ENCODE peak calls at places on chromosomes 6 and 20, in seven cellular contexts. One of them, this sample, is unnamed.

GRCh38 chr20:32524871-32525501 is 60.1 kb downstream of the NOL4L start:
- DNase-seq in GM12878: no peak
- DNase-seq in mesenchymal stem cell: no peak
- DNase-seq in trophoblast cell: no peak
- DNase-seq in IMR-90: no peak
- DNase-seq in neural progenitor cell: no peak
- DNase-seq in fibroblast of lung: no peak
- DNase-seq in this sample: no peak

GRCh38 chr6:127415096-127415495 is 44.1 kb downstream of the KIAA0408 start:
- DNase-seq in GM12878: no peak
- DNase-seq in mesenchymal stem cell: no peak
- DNase-seq in trophoblast cell: no peak
- DNase-seq in IMR-90: no peak
- DNase-seq in neural progenitor cell: no peak
- DNase-seq in fibroblast of lung: no peak
- DNase-seq in this sample: no peak

GRCh38 chr20:49668181-49668877 is 45.3 kb downstream of the B4GALT5 start:
- DNase-seq in GM12878: peak
- DNase-seq in mesenchymal stem cell: no peak
- DNase-seq in trophoblast cell: no peak
- DNase-seq in IMR-90: no peak
- DNase-seq in neural progenitor cell: peak
- DNase-seq in fibroblast of lung: no peak
- DNase-seq in this sample: peak

GRCh38 chr6:105985816-105986632 is 100.1 kb upstream of the PRDM1 start:
- DNase-seq in GM12878: no peak
- DNase-seq in mesenchymal stem cell: peak
- DNase-seq in trophoblast cell: no peak
- DNase-seq in IMR-90: no peak
- DNase-seq in neural progenitor cell: peak
- DNase-seq in fibroblast of lung: no peak
- DNase-seq in this sample: no peak

GRCh38 chr20:57594092-57594911 is 25.9 kb downstream of the ZBP1 start:
- DNase-seq in GM12878: no peak
- DNase-seq in mesenchymal stem cell: peak
- DNase-seq in trophoblast cell: peak
- DNase-seq in IMR-90: peak
- DNase-seq in neural progenitor cell: peak
- DNase-seq in fibroblast of lung: peak
- DNase-seq in this sample: peak

GRCh38 chr6:126318797-126319196 is 21.1 kb upstream of the CENPW start:
- DNase-seq in GM12878: no peak
- DNase-seq in mesenchymal stem cell: no peak
- DNase-seq in trophoblast cell: no peak
- DNase-seq in IMR-90: no peak
- DNase-seq in neural progenitor cell: no peak
- DNase-seq in fibroblast of lung: no peak
- DNase-seq in this sample: no peak

GRCh38 chr6:150334790-150335783 is 33.7 kb upstream of the IYD start:
- DNase-seq in GM12878: no peak
- DNase-seq in mesenchymal stem cell: peak
- DNase-seq in trophoblast cell: peak
- DNase-seq in IMR-90: peak
- DNase-seq in neural progenitor cell: peak
- DNase-seq in fibroblast of lung: peak
- DNase-seq in this sample: peak

GRCh38 chr6:168274046-168274952 is 45.3 kb downstream of the DACT2 start:
- DNase-seq in GM12878: no peak
- DNase-seq in mesenchymal stem cell: no peak
- DNase-seq in trophoblast cell: no peak
- DNase-seq in IMR-90: no peak
- DNase-seq in neural progenitor cell: no peak
- DNase-seq in fibroblast of lung: no peak
- DNase-seq in this sample: no peak

GRCh38 chr20:22470620-22471026 is 113.7 kb downstream of the FOXA2 start:
- DNase-seq in GM12878: no peak
- DNase-seq in mesenchymal stem cell: no peak
- DNase-seq in trophoblast cell: no peak
- DNase-seq in IMR-90: no peak
- DNase-seq in neural progenitor cell: no peak
- DNase-seq in fibroblast of lung: no peak
- DNase-seq in this sample: no peak

GRCh38 chr6:114007451-114007953 is 36.6 kb upstream of the HDAC2 start:
- DNase-seq in GM12878: peak
- DNase-seq in mesenchymal stem cell: no peak
- DNase-seq in trophoblast cell: no peak
- DNase-seq in IMR-90: no peak
- DNase-seq in neural progenitor cell: no peak
- DNase-seq in fibroblast of lung: no peak
- DNase-seq in this sample: no peak

GRCh38 chr6:140671926-140672325 is 1297.5 kb upstream of the CITED2 start:
- DNase-seq in GM12878: no peak
- DNase-seq in mesenchymal stem cell: no peak
- DNase-seq in trophoblast cell: no peak
- DNase-seq in IMR-90: no peak
- DNase-seq in neural progenitor cell: peak
- DNase-seq in fibroblast of lung: no peak
- DNase-seq in this sample: peak

GRCh38 chr6:170084166-170084730 is 206.6 kb downstream of the DLL1 start:
- DNase-seq in GM12878: no peak
- DNase-seq in mesenchymal stem cell: no peak
- DNase-seq in trophoblast cell: no peak
- DNase-seq in IMR-90: no peak
- DNase-seq in neural progenitor cell: no peak
- DNase-seq in fibroblast of lung: no peak
- DNase-seq in this sample: no peak

GRCh38 chr20:36309643-36310042 is 3.5 kb downstream of the DLGAP4 start:
- DNase-seq in GM12878: no peak
- DNase-seq in mesenchymal stem cell: no peak
- DNase-seq in trophoblast cell: no peak
- DNase-seq in IMR-90: no peak
- DNase-seq in neural progenitor cell: no peak
- DNase-seq in fibroblast of lung: no peak
- DNase-seq in this sample: no peak

GRCh38 chr6:7818480-7819165 is 92.0 kb downstream of the TXNDC5 start:
- DNase-seq in GM12878: no peak
- DNase-seq in mesenchymal stem cell: no peak
- DNase-seq in trophoblast cell: no peak
- DNase-seq in IMR-90: no peak
- DNase-seq in neural progenitor cell: no peak
- DNase-seq in fibroblast of lung: no peak
- DNase-seq in this sample: no peak

GRCh38 chr6:41607036-41607435 is 31.2 kb upstream of the MDFI start:
- DNase-seq in GM12878: no peak
- DNase-seq in mesenchymal stem cell: no peak
- DNase-seq in trophoblast cell: no peak
- DNase-seq in IMR-90: no peak
- DNase-seq in neural progenitor cell: no peak
- DNase-seq in fibroblast of lung: no peak
- DNase-seq in this sample: no peak

GRCh38 chr20:23641936-23642751 is 4.4 kb upstream of the CST3 start:
- DNase-seq in GM12878: no peak
- DNase-seq in mesenchymal stem cell: peak
- DNase-seq in trophoblast cell: peak
- DNase-seq in IMR-90: peak
- DNase-seq in neural progenitor cell: no peak
- DNase-seq in fibroblast of lung: peak
- DNase-seq in this sample: no peak

GRCh38 chr6:5540375-5540774 is 279.1 kb downstream of the FARS2 start:
- DNase-seq in GM12878: no peak
- DNase-seq in mesenchymal stem cell: no peak
- DNase-seq in trophoblast cell: no peak
- DNase-seq in IMR-90: no peak
- DNase-seq in neural progenitor cell: no peak
- DNase-seq in fibroblast of lung: no peak
- DNase-seq in this sample: no peak

GRCh38 chr20:47273591-47274235 is 82.8 kb downstream of the ZMYND8 start:
- DNase-seq in GM12878: no peak
- DNase-seq in mesenchymal stem cell: peak
- DNase-seq in trophoblast cell: no peak
- DNase-seq in IMR-90: peak
- DNase-seq in neural progenitor cell: no peak
- DNase-seq in fibroblast of lung: no peak
- DNase-seq in this sample: no peak

GRCh38 chr6:1929931-1930330 is 315.5 kb downstream of the GMDS start:
- DNase-seq in GM12878: no peak
- DNase-seq in mesenchymal stem cell: no peak
- DNase-seq in trophoblast cell: no peak
- DNase-seq in IMR-90: no peak
- DNase-seq in neural progenitor cell: no peak
- DNase-seq in fibroblast of lung: no peak
- DNase-seq in this sample: no peak

GRCh38 chr6:170137176-170137891 is 153.5 kb downstream of the DLL1 start:
- DNase-seq in GM12878: no peak
- DNase-seq in mesenchymal stem cell: no peak
- DNase-seq in trophoblast cell: no peak
- DNase-seq in IMR-90: no peak
- DNase-seq in neural progenitor cell: no peak
- DNase-seq in fibroblast of lung: peak
- DNase-seq in this sample: no peak

GRCh38 chr6:99905209-99906106 is 88.6 kb downstream of the MCHR2 start:
- DNase-seq in GM12878: no peak
- DNase-seq in mesenchymal stem cell: peak
- DNase-seq in trophoblast cell: peak
- DNase-seq in IMR-90: peak
- DNase-seq in neural progenitor cell: peak
- DNase-seq in fibroblast of lung: peak
- DNase-seq in this sample: peak

GRCh38 chr20:50003253-50003656 is 20.5 kb downstream of the SNAI1 start:
- DNase-seq in GM12878: no peak
- DNase-seq in mesenchymal stem cell: peak
- DNase-seq in trophoblast cell: peak
- DNase-seq in IMR-90: peak
- DNase-seq in neural progenitor cell: no peak
- DNase-seq in fibroblast of lung: peak
- DNase-seq in this sample: no peak

GRCh38 chr6:34526241-34526972 is 29.7 kb downstream of the SPDEF start:
- DNase-seq in GM12878: no peak
- DNase-seq in mesenchymal stem cell: no peak
- DNase-seq in trophoblast cell: no peak
- DNase-seq in IMR-90: no peak
- DNase-seq in neural progenitor cell: peak
- DNase-seq in fibroblast of lung: no peak
- DNase-seq in this sample: no peak

GRCh38 chr6:45479834-45480696 is 102.3 kb upstream of the SUPT3H start:
- DNase-seq in GM12878: no peak
- DNase-seq in mesenchymal stem cell: peak
- DNase-seq in trophoblast cell: no peak
- DNase-seq in IMR-90: peak
- DNase-seq in neural progenitor cell: peak
- DNase-seq in fibroblast of lung: peak
- DNase-seq in this sample: no peak

GRCh38 chr6:38503032-38503784 is 136.5 kb downstream of the BTBD9 start:
- DNase-seq in GM12878: no peak
- DNase-seq in mesenchymal stem cell: no peak
- DNase-seq in trophoblast cell: peak
- DNase-seq in IMR-90: no peak
- DNase-seq in neural progenitor cell: no peak
- DNase-seq in fibroblast of lung: no peak
- DNase-seq in this sample: no peak

GRCh38 chr6:32459781-32460424 is 20.2 kb downstream of the HLA-DRA start:
- DNase-seq in GM12878: no peak
- DNase-seq in mesenchymal stem cell: no peak
- DNase-seq in trophoblast cell: peak
- DNase-seq in IMR-90: no peak
- DNase-seq in neural progenitor cell: no peak
- DNase-seq in fibroblast of lung: no peak
- DNase-seq in this sample: no peak
- H3K4me3 ChIP-seq in GM12878: peak
- H3K4me3 ChIP-seq in mesenchymal stem cell: peak
- H3K4me3 ChIP-seq in trophoblast cell: no peak
- H3K4me3 ChIP-seq in IMR-90: peak
- H3K4me3 ChIP-seq in neural progenitor cell: no peak
- H3K4me3 ChIP-seq in fibroblast of lung: no peak
- H3K4me3 ChIP-seq in this sample: peak

GRCh38 chr20:44388466-44389023 is 33.0 kb downstream of the HNF4A start:
- DNase-seq in GM12878: no peak
- DNase-seq in mesenchymal stem cell: peak
- DNase-seq in trophoblast cell: peak
- DNase-seq in IMR-90: peak
- DNase-seq in neural progenitor cell: peak
- DNase-seq in fibroblast of lung: peak
- DNase-seq in this sample: peak
- H3K4me2 ChIP-seq in GM12878: peak
- H3K4me2 ChIP-seq in mesenchymal stem cell: no peak
- H3K4me2 ChIP-seq in trophoblast cell: peak
- H3K4me2 ChIP-seq in IMR-90: no peak
- H3K4me2 ChIP-seq in neural progenitor cell: no peak
- H3K4me2 ChIP-seq in fibroblast of lung: no peak
- H3K4me2 ChIP-seq in this sample: no peak

DNA sequence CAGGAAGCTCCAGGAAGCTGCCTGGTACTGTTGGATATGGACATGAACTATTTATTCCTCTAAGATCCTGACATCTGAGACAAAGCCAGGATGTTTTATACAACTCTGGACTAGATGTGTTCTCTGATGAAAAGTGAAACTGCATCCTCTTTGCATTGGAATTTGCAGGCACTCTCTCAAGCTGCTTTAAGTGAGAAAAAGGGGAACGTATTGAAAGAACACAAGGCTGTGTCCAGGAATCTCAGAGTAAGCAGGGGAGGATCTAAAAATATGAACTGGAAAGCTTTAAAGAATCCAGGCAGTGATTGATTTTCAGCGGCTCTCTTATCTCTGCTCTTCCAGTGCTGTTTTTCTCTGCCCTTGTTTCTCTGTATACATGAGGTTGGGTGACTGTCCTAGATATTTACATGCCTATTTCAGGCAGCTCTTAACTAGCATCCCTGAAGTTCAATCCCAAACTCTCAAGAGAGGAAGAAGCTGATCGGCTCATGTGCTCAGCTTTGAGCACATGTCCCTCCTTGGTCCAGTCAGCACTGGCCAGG is 193.8 kb downstream of the PLCB4 start:
- DNase-seq in GM12878: no peak
- DNase-seq in mesenchymal stem cell: peak
- DNase-seq in trophoblast cell: no peak
- DNase-seq in IMR-90: peak
- DNase-seq in neural progenitor cell: no peak
- DNase-seq in fibroblast of lung: peak
- DNase-seq in this sample: no peak
- H3K4me3 ChIP-seq in GM12878: no peak
- H3K4me3 ChIP-seq in mesenchymal stem cell: no peak
- H3K4me3 ChIP-seq in trophoblast cell: no peak
- H3K4me3 ChIP-seq in IMR-90: peak
- H3K4me3 ChIP-seq in neural progenitor cell: no peak
- H3K4me3 ChIP-seq in fibroblast of lung: no peak
- H3K4me3 ChIP-seq in this sample: no peak

DNA sequence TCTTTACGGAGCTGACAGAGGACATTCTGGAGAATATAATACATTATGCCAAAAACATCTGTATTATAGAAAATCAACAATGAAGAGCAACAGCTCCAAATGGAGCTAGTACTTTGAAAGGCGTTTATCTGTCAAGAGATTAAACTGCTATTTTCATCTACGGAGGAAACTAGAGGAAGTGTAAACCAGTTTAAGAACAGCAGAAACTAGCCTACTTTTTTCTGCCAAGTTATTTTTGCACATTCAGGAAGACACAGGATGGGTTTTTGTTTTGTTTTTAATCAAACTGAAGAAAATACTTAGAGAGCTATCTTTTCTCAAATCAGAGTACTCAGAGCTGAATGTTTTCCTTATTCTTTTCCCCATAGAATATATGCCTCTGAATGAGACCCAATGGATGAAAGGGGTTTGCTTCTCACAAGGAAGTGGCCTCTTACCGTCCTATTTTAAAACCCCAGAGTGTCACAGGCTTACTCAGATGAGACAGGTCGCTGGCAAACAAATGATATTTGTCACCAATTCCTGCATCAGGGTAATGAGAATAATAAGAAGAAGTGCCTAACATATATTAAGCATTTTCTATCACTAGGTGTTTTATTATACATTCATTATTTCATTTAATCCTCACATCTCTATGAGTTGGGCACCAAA is 538.5 kb downstream of the CD83 start:
- DNase-seq in GM12878: no peak
- DNase-seq in mesenchymal stem cell: no peak
- DNase-seq in trophoblast cell: no peak
- DNase-seq in IMR-90: no peak
- DNase-seq in neural progenitor cell: no peak
- DNase-seq in fibroblast of lung: no peak
- DNase-seq in this sample: no peak
- H3K4me2 ChIP-seq in GM12878: peak
- H3K4me2 ChIP-seq in mesenchymal stem cell: no peak
- H3K4me2 ChIP-seq in trophoblast cell: no peak
- H3K4me2 ChIP-seq in IMR-90: no peak
- H3K4me2 ChIP-seq in neural progenitor cell: no peak
- H3K4me2 ChIP-seq in fibroblast of lung: no peak
- H3K4me2 ChIP-seq in this sample: no peak

This sample was measured in Karpas-422.